ENCODE peak calls at places on chromosomes 11 and 22, in five cellular contexts. One of them, this sample, is unnamed.

GRCh38 chr22:36817429-36817783 is 571 bp upstream of the PVALB start:
- DNase-seq in body of pancreas: no peak
- DNase-seq in Peyer's patch: no peak
- DNase-seq in IMR-90: no peak
- DNase-seq in tibial nerve: no peak
- DNase-seq in this sample: no peak

GRCh38 chr11:20367313-20367948 is 3.9 kb downstream of the HTATIP2 start:
- DNase-seq in body of pancreas: no peak
- DNase-seq in Peyer's patch: peak; percentile 83
- DNase-seq in IMR-90: peak; percentile 94
- DNase-seq in tibial nerve: no peak
- DNase-seq in this sample: no peak

GRCh38 chr11:126790550-126790981 is 210.0 kb downstream of the KIRREL3 start:
- DNase-seq in body of pancreas: no peak
- DNase-seq in Peyer's patch: no peak
- DNase-seq in IMR-90: peak; percentile 98
- DNase-seq in tibial nerve: no peak
- DNase-seq in this sample: no peak

GRCh38 chr11:70019576-70020011 is 58.5 kb upstream of the ANO1 start:
- DNase-seq in body of pancreas: no peak
- DNase-seq in Peyer's patch: no peak
- DNase-seq in IMR-90: peak; percentile 45
- DNase-seq in tibial nerve: no peak
- DNase-seq in this sample: no peak

GRCh38 chr22:50473855-50474671 is 772 bp downstream of the SBF1 start:
- DNase-seq in body of pancreas: peak; percentile 61
- DNase-seq in Peyer's patch: no peak
- DNase-seq in IMR-90: peak; percentile 67
- DNase-seq in tibial nerve: no peak
- DNase-seq in this sample: peak; percentile 57

GRCh38 chr22:29117799-29118477 is 45.1 kb downstream of the KREMEN1 start:
- DNase-seq in body of pancreas: no peak
- DNase-seq in Peyer's patch: no peak
- DNase-seq in IMR-90: peak; percentile 24
- DNase-seq in tibial nerve: no peak
- DNase-seq in this sample: no peak

GRCh38 chr11:45872513-45873356 is 12.7 kb upstream of the MAPK8IP1 start:
- DNase-seq in body of pancreas: peak; percentile 64
- DNase-seq in Peyer's patch: peak; percentile 61
- DNase-seq in IMR-90: peak; percentile 95
- DNase-seq in tibial nerve: no peak
- DNase-seq in this sample: peak; percentile 71

GRCh38 chr22:50526849-50527801 is 1.7 kb upstream of the SCO2 start:
- DNase-seq in body of pancreas: no peak
- DNase-seq in Peyer's patch: peak; percentile 79
- DNase-seq in IMR-90: no peak
- DNase-seq in tibial nerve: no peak
- DNase-seq in this sample: no peak

GRCh38 chr22:41181349-41182241 is 23.5 kb upstream of the L3MBTL2 start:
- DNase-seq in body of pancreas: no peak
- DNase-seq in Peyer's patch: peak; percentile 66
- DNase-seq in IMR-90: peak; percentile 66
- DNase-seq in tibial nerve: no peak
- DNase-seq in this sample: no peak

GRCh38 chr22:30057375-30057774 is 22.9 kb upstream of the HORMAD2 start:
- DNase-seq in body of pancreas: no peak
- DNase-seq in Peyer's patch: no peak
- DNase-seq in IMR-90: no peak
- DNase-seq in tibial nerve: no peak
- DNase-seq in this sample: no peak

GRCh38 chr11:10488121-10488580 is 33.1 kb downstream of the AMPD3 start:
- DNase-seq in body of pancreas: no peak
- DNase-seq in Peyer's patch: peak; percentile 83
- DNase-seq in IMR-90: peak; percentile 11
- DNase-seq in tibial nerve: no peak
- DNase-seq in this sample: peak; percentile 2

GRCh38 chr11:78045851-78046485 is 17.7 kb upstream of the THRSP start:
- DNase-seq in body of pancreas: peak; percentile 84
- DNase-seq in Peyer's patch: peak; percentile 90
- DNase-seq in IMR-90: peak; percentile 59
- DNase-seq in tibial nerve: peak; percentile 69
- DNase-seq in this sample: peak; percentile 88

GRCh38 chr11:42465613-42466012 is 846.2 kb upstream of the API5 start:
- DNase-seq in body of pancreas: no peak
- DNase-seq in Peyer's patch: no peak
- DNase-seq in IMR-90: no peak
- DNase-seq in tibial nerve: no peak
- DNase-seq in this sample: no peak

GRCh38 chr11:15865212-15865987 is 490.9 kb downstream of the SOX6 start:
- DNase-seq in body of pancreas: no peak
- DNase-seq in Peyer's patch: no peak
- DNase-seq in IMR-90: no peak
- DNase-seq in tibial nerve: no peak
- DNase-seq in this sample: no peak

GRCh38 chr11:118050208-118050891 is 26.5 kb upstream of the TMPRSS4 start:
- DNase-seq in body of pancreas: no peak
- DNase-seq in Peyer's patch: peak; percentile 38
- DNase-seq in IMR-90: no peak
- DNase-seq in tibial nerve: no peak
- DNase-seq in this sample: no peak

DNA sequence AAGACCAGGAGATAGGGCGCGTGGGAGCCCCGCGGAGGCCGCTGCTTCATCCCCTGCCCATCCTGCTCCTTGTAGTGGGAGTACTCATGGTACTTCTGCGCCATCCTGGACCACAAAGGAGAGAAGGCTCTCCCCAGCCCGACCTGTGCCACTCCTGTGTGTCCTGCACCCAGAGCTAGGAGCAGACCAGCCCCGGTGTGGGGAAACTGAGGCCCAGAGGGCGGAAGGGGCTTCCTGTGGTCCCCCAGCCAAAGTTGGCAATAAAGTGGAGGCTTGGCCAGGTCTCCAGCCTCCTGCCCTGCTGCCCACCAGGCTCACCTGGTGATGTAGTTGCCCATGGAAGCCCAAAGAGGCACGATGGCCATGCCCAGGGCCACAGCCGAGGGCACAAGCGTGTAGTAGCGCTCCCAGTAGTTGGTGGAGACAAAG is 4.7 kb downstream of the UNC93B1 start:
- DNase-seq in body of pancreas: no peak
- DNase-seq in Peyer's patch: no peak
- DNase-seq in IMR-90: no peak
- DNase-seq in tibial nerve: no peak
- DNase-seq in this sample: no peak
- TF ChIP-seq POLR2A in body of pancreas: no peak
- TF ChIP-seq POLR2A in Peyer's patch: no peak
- TF ChIP-seq POLR2A in IMR-90: no peak
- TF ChIP-seq POLR2A in tibial nerve: no peak
- TF ChIP-seq POLR2A in this sample: no peak

GRCh38 chr22:44497218-44497903 is 672 bp downstream of the RTL6 start:
- DNase-seq in body of pancreas: peak; percentile 25
- DNase-seq in Peyer's patch: no peak
- DNase-seq in IMR-90: peak; percentile 34
- DNase-seq in tibial nerve: no peak
- DNase-seq in this sample: peak; percentile 37

GRCh38 chr22:44495629-44496028 is 2.4 kb downstream of the RTL6 start:
- DNase-seq in body of pancreas: no peak
- DNase-seq in Peyer's patch: no peak
- DNase-seq in IMR-90: no peak
- DNase-seq in tibial nerve: no peak
- DNase-seq in this sample: no peak

GRCh38 chr22:44496844-44497217 is 1.2 kb downstream of the RTL6 start:
- DNase-seq in body of pancreas: no peak
- DNase-seq in Peyer's patch: no peak
- DNase-seq in IMR-90: no peak
- DNase-seq in tibial nerve: no peak
- DNase-seq in this sample: no peak

GRCh38 chr22:44496305-44496704 is 1.7 kb downstream of the RTL6 start:
- DNase-seq in body of pancreas: no peak
- DNase-seq in Peyer's patch: no peak
- DNase-seq in IMR-90: no peak
- DNase-seq in tibial nerve: no peak
- DNase-seq in this sample: no peak

DNA sequence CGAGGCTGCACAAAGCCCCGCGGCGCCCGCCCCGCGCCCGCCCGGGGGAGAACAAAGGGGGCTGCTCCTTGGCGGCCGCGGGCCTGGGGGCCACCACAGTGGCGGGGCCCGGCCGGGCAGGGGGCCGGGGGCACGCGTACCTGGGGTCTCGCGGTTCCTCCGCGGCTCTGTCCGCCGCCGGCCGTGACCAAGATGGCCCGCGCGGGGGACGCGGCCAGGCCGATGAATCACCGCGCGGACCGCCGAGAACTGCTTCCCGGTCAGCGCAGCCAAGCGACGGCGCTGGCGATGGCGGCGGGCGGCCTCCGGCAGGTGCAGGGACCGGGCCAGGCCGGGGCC is at the start of gene RTL6:
- DNase-seq in body of pancreas: no peak
- DNase-seq in Peyer's patch: no peak
- DNase-seq in IMR-90: peak; percentile 67
- DNase-seq in tibial nerve: no peak
- DNase-seq in this sample: no peak
- TF ChIP-seq POLR2A in body of pancreas: no peak
- TF ChIP-seq POLR2A in Peyer's patch: peak; percentile 25
- TF ChIP-seq POLR2A in IMR-90: peak; percentile 58
- TF ChIP-seq POLR2A in tibial nerve: no peak
- TF ChIP-seq POLR2A in this sample: no peak

DNA sequence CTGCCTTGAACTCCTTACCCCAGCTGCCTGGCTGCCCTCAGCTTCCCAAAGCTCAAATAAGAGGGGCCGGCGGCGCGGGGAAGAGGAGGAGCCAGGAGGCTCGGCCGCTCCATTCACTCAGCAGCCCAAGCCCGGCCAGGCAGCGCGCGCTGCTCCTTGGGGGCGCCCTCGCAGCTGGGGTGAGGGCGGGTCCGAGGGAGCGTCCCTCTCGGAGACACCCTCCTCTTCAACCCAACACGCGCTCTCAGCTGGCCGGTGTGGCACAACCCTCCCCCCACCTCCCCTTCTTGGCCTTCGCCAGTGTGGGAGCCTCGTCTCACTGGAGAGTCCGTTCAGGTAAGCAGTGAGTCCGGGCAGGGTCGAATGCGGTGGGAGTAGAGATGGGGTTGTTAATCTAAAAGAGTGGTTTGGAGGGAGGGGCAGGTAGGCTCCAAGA is at the start of gene WT1:
- DNase-seq in body of pancreas: no peak
- DNase-seq in Peyer's patch: no peak
- DNase-seq in IMR-90: no peak
- DNase-seq in tibial nerve: no peak
- DNase-seq in this sample: peak; percentile 93
- TF ChIP-seq POLR2A in body of pancreas: no peak
- TF ChIP-seq POLR2A in Peyer's patch: no peak
- TF ChIP-seq POLR2A in IMR-90: no peak
- TF ChIP-seq POLR2A in tibial nerve: no peak
- TF ChIP-seq POLR2A in this sample: no peak

DNA sequence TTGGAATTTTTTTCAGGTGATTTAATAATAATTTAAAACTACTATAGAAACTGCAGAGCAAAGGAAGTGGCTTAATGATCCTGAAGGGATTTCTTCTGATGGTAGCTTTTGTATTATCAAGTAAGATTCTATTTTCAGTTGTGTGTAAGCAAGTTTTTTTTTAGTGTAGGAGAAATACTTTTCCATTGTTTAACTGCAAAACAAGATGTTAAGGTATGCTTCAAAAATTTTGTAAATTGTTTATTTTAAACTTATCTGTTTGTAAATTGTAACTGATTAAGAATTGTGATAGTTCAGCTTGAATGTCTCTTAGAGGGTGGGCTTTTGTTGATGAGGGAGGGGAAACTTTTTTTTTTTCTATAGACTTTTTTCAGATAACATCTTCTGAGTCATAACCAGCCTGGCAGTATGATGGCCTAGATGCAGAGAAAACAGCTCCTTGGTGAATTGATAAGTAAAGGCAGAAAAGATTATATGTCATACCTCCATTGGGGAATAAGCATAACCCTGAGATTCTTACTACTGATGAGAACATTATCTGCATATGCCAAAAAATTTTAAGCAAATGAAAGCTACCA is 3.5 kb downstream of the MALAT1 start:
- DNase-seq in body of pancreas: no peak
- DNase-seq in Peyer's patch: peak; percentile 27
- DNase-seq in IMR-90: peak; percentile 61
- DNase-seq in tibial nerve: no peak
- DNase-seq in this sample: no peak
- TF ChIP-seq POLR2A in body of pancreas: no peak
- TF ChIP-seq POLR2A in Peyer's patch: no peak
- TF ChIP-seq POLR2A in IMR-90: no peak
- TF ChIP-seq POLR2A in tibial nerve: no peak
- TF ChIP-seq POLR2A in this sample: no peak

DNA sequence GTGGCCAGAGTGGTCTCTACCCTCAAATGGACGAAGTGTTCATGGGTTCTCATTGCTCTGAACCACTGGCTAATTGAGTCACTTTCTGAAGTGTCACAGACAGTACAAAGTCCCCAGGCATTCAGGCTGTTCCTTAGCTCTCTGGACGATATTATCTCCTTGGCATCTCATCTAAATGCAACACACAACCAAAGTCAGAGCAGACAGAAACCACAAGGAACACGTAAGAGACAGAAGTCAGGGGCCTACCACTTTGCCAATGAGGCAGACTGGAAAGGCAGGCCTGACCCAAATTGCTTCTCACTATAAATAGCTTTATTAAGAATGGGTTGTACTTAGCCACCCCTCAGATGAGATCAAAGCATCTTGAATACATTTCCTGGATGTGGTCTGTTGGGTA is 29.0 kb upstream of the LDLRAD3 start:
- DNase-seq in body of pancreas: no peak
- DNase-seq in Peyer's patch: no peak
- DNase-seq in IMR-90: no peak
- DNase-seq in tibial nerve: no peak
- DNase-seq in this sample: no peak
- TF ChIP-seq POLR2A in body of pancreas: no peak
- TF ChIP-seq POLR2A in Peyer's patch: no peak
- TF ChIP-seq POLR2A in IMR-90: no peak
- TF ChIP-seq POLR2A in tibial nerve: no peak
- TF ChIP-seq POLR2A in this sample: no peak